ENCODE peak calls at places on chromosomes 13 and 19, in five cellular contexts. D, E, K, O and A are unnamed samples.

GRCh38 chr19:19595171-19595701 is 23.3 kb downstream of the PBX4 start:
- DNase-seq in E (no peak), O (no peak), K (peak), D (peak), A (no peak)

GRCh38 chr19:39765091-39766076 is 13.3 kb upstream of the LEUTX start:
- DNase-seq in K (peak), D (peak), E (no peak), O (peak), A (peak)

GRCh38 chr13:57633950-57634828 is 2.6 kb downstream of the PCDH17 start:
- DNase-seq in K (no peak), E (no peak), O (no peak), D (no peak), A (no peak)

GRCh38 chr13:81012031-81012430 is 671.1 kb upstream of the SPRY2 start:
- DNase-seq in K (no peak), D (no peak), O (no peak), E (no peak), A (no peak)

GRCh38 chr13:29369060-29369743 is 226.3 kb downstream of the SLC7A1 start:
- DNase-seq in K (peak), D (no peak), O (peak), E (no peak), A (peak)

GRCh38 chr19:38728752-38729541 is 15.3 kb downstream of the CAPN12 start:
- DNase-seq in E (no peak), K (no peak), D (no peak), O (no peak), A (no peak)

GRCh38 chr13:44386932-44387556 is 13.4 kb downstream of the SERP2 start:
- DNase-seq in D (no peak), E (no peak), K (peak), O (no peak), A (no peak)

GRCh38 chr13:72290962-72291681 is 424.1 kb upstream of the DACH1 start:
- DNase-seq in E (no peak), D (no peak), O (peak), K (peak), A (peak)

GRCh38 chr19:40269216-40269940 is 15.8 kb downstream of the AKT2 start:
- DNase-seq in O (no peak), D (no peak), E (no peak), K (no peak), A (no peak)

GRCh38 chr19:49133621-49134454 is 14.5 kb downstream of the PPFIA3 start:
- DNase-seq in E (no peak), D (peak), O (no peak), K (peak), A (no peak)

GRCh38 chr19:38737921-38738731 is 6.1 kb downstream of the CAPN12 start:
- DNase-seq in E (no peak), D (no peak), K (no peak), O (no peak), A (no peak)

GRCh38 chr13:20911037-20911436 is 8.5 kb upstream of the XPO4 start:
- DNase-seq in O (no peak), E (no peak), D (no peak), K (no peak), A (no peak)

GRCh38 chr19:39502640-39503417 is 4.1 kb downstream of the DLL3 start:
- DNase-seq in E (no peak), O (no peak), K (peak), D (peak), A (no peak)

GRCh38 chr13:64675256-64675892 is 2554.8 kb downstream of the PCDH9 start:
- DNase-seq in O (peak), E (no peak), D (no peak), K (peak), A (peak)

GRCh38 chr13:42893346-42893745 is 98.7 kb downstream of the EPSTI1 start:
- DNase-seq in E (no peak), K (peak), O (no peak), D (no peak), A (peak)

GRCh38 chr19:40718774-40719391 is 2.0 kb downstream of the ITPKC start:
- DNase-seq in K (peak), E (peak), O (no peak), D (peak), A (no peak)

GRCh38 chr13:38582133-38582532 is 104.7 kb upstream of the FREM2 start:
- DNase-seq in E (no peak), K (peak), O (peak), D (no peak), A (no peak)

GRCh38 chr19:48480476-48481190 is 11.5 kb downstream of the CYTH2 start:
- DNase-seq in D (no peak), E (no peak), O (no peak), K (peak), A (no peak)

GRCh38 chr19:33587150-33587549 is 34.6 kb upstream of the CHST8 start:
- DNase-seq in K (no peak), O (no peak), E (no peak), D (no peak), A (no peak)

DNA sequence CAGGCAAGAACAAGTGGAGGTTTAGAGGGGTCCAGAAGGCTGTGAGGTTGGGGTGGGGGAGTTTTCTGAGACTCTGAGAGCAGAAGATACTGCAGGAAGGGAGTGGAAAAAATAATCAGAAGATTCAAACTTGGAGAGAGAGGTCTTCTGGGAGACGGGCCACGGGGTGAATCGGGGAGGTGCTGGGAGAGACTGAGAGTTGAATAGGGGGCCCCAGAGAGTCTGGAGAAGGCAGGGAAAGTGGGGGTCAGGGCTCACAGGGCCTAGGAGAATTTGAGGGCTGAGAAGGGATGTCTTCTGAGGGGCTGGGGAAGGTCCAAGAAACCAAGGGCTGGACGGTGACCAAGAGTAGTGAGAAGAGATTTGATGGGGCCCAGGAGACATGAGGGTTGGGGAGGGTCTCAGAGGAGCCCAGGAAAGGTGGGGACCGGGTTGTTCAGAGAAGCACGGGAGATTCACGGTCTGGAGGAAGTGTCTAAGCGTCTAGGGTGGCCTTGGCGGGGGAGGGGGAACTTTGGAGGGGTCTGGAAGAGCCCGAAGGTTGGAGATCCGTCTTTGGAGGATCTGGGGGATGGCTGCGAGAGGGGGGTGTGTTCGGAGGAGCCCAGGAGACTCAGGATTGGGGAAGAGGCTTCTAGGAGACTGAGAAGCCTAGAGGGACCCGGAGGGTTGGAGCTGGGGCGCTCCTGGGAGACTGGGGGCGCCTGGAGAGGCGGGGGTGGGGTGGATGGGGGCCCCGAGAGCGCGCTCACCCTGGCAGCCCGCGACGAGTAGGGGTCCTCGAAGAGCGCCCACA is 1.5 kb downstream of the KCNC3 start:
- DNase-seq in O (no peak), D (no peak), E (no peak), K (no peak), A (no peak)
- H3K4me3 ChIP-seq in O (no peak), D (no peak), E (peak), K (no peak), A (no peak)

DNA sequence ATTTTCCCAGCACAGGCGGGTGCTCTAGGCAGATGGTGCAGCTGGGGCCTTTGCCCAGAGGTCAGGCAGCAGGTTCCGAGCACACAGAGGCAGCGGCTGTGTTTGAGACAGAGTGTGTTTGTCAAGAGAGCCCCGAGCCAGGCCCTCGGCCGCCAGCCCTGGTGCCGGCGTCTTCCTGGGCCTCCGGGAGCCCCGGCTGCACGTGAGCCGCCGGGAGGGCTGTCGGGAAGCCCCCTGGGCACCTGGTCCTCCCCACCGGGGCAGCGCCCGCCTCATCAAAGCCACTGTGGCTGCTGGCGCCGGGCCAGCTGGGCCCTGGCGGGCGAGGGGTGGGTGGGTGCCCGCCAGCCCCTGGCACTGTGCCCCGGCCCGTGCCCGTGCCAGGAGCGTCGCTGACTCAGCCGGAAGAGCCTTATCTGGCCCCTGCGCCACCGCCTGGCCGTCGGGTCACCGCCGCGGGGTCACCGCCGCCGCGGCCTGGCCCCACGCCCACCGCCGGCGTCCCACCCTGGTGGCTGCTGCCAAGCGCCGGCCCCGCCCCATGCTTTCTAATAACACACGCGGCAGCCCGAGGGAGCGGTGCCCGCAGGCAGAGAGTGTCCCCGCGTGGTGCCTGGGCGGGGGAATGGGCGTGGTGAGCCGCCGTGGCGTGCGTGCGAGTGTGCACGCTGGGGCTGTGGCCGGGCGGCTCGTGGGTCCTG is 14.9 kb downstream of the ARID3A start:
- DNase-seq in D (peak), E (peak), O (no peak), K (peak), A (no peak)
- H3K4me3 ChIP-seq in D (no peak), E (peak), O (no peak), K (no peak), A (no peak)

GRCh38 chr13:46341112-46341711 is 45.8 kb downstream of the RUBCNL start:
- DNase-seq in O (peak), E (no peak), K (peak), D (no peak), A (peak)

GRCh38 chr13:46343279-46343949 is 43.6 kb downstream of the RUBCNL start:
- DNase-seq in K (no peak), E (no peak), D (no peak), O (no peak), A (no peak)

GRCh38 chr13:46339035-46339666 is 47.9 kb downstream of the RUBCNL start:
- DNase-seq in D (no peak), E (no peak), K (peak), O (peak), A (peak)

GRCh38 chr13:46342538-46342937 is 44.5 kb downstream of the RUBCNL start:
- DNase-seq in O (no peak), D (no peak), K (no peak), E (no peak), A (no peak)

GRCh38 chr13:46340631-46341111 is 46.4 kb downstream of the RUBCNL start:
- DNase-seq in D (no peak), E (no peak), K (no peak), O (no peak), A (no peak)
- H3K4me3 ChIP-seq in D (no peak), E (no peak), K (no peak), O (no peak), A (no peak)

GRCh38 chr19:35291916-35292315 is at the start of gene MAG:
- DNase-seq in K (no peak), E (no peak), O (no peak), D (no peak), A (no peak)

GRCh38 chr19:35292986-35293732 is 1.2 kb downstream of the MAG start:
- DNase-seq in D (no peak), O (no peak), K (no peak), E (no peak), A (no peak)

GRCh38 chr19:35292421-35292820 is 460 bp downstream of the MAG start:
- DNase-seq in O (no peak), K (no peak), D (no peak), E (no peak), A (no peak)

GRCh38 chr19:35290381-35291135 is 1.4 kb upstream of the MAG start:
- DNase-seq in K (no peak), O (no peak), E (no peak), D (no peak), A (no peak)

DNA sequence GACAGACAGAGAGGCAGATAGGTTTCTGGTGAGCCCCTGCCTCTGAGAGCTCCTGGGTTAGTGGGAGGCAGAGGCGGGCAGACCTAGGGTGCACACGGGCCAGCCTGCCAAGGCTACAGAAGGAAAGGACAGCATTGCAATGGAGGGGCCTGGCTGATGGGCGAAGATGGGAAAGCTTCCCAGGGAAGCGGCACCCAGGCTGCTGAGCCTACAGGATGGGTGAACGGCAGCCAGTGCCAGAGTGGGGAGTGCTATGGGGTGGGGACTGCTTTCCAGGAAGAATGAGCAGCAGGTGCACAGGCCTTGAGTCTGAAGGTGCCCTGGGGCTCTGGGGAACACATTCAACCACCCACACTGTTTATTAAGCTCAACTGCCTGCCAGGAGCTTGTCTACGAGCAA is 702 bp upstream of the MAG start:
- DNase-seq in K (no peak), O (no peak), E (no peak), D (no peak), A (no peak)
- H3K4me3 ChIP-seq in K (no peak), O (no peak), E (peak), D (no peak), A (no peak)

GRCh38 chr19:12722566-12723382 is 958 bp downstream of the TNPO2 start:
- DNase-seq in K (peak), D (peak), O (peak), E (peak), A (peak)

GRCh38 chr19:12720851-12721655 is 2.7 kb downstream of the TNPO2 start:
- DNase-seq in K (peak), E (no peak), D (no peak), O (no peak), A (no peak)

GRCh38 chr19:12723383-12723642 is 419 bp downstream of the TNPO2 start:
- DNase-seq in K (peak), O (no peak), D (no peak), E (no peak), A (no peak)

GRCh38 chr19:12721656-12722565 is 1.8 kb downstream of the TNPO2 start:
- DNase-seq in E (no peak), O (no peak), D (peak), K (peak), A (peak)

DNA sequence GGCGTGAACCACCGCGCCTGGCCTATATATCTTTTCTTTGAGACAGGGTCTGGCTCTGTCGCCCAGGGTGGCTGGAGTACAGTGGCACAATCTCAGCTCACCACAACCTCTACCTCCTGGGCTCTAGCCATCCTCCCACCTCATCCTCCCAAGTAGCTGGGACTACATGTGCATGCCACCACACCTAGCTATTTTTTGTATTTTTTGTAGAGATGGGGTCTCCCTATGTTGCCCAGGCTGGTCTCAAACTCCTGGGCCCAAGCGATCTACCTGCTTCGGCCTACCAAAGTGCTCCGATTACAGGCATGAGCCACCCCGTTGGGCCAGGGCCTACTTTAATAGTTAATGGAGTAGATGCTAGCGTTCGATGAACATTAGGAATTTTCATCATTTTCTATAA is 3.4 kb downstream of the TNPO2 start:
- DNase-seq in K (no peak), O (no peak), E (no peak), D (no peak), A (no peak)
- H3K4me3 ChIP-seq in K (peak), O (peak), E (peak), D (no peak), A (peak)

DNA sequence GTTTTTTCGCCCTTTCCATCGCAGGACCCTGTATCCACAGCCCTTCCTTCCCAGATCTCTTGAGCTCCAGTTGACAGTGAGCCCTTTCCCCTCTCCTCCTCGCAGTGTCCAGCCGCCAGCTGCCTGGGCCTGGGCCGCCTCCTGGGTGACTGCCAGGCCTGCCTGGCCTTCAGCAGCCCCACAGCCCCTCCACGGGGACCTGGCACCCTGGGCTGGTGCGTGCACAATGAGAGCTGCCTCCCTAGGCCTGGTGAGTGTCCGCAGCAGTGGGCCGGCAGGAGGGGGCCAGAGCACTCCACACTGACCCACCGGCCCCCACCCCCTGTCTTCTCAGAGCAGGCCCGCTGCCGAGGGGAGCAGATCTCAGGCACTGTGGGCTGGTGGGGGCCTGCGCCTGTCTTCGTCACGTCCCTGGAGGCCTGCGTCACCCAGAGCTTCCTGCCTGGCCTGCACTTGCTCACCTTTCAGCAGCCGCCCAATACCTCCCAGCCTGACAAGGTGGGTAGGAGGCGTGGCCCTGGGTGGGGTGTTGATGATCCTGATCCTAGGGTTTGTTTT is 19.0 kb downstream of the MEGF8 start:
- DNase-seq in E (no peak), D (no peak), O (no peak), K (no peak), A (no peak)
- H3K4me3 ChIP-seq in E (no peak), D (no peak), O (no peak), K (no peak), A (no peak)

GRCh38 chr13:23866420-23867026 is 22.7 kb downstream of the MIPEP start:
- DNase-seq in O (no peak), K (no peak), D (no peak), E (no peak), A (no peak)
- H3K4me3 ChIP-seq in O (no peak), K (no peak), D (no peak), E (no peak), A (no peak)

GRCh38 chr19:13865243-13865577 is 11.7 kb upstream of the NANOS3 start:
- DNase-seq in K (no peak), D (no peak), O (no peak), E (no peak), A (no peak)
- H3K4me3 ChIP-seq in K (peak), D (peak), O (peak), E (peak), A (peak)

GRCh38 chr13:113939905-113940339 is 34.0 kb downstream of the C13orf46 start:
- DNase-seq in K (no peak), O (no peak), D (no peak), E (no peak), A (no peak)

GRCh38 chr13:113937497-113938140 is 36.3 kb downstream of the C13orf46 start:
- DNase-seq in O (no peak), D (no peak), K (no peak), E (no peak), A (no peak)

GRCh38 chr13:113939129-113939904 is 34.6 kb downstream of the C13orf46 start:
- DNase-seq in E (no peak), D (no peak), K (no peak), O (no peak), A (no peak)

GRCh38 chr13:113938246-113938645 is 35.6 kb downstream of the C13orf46 start:
- DNase-seq in O (no peak), E (no peak), D (no peak), K (no peak), A (no peak)

GRCh38 chr13:113938716-113939115 is 35.2 kb downstream of the C13orf46 start:
- DNase-seq in K (no peak), D (no peak), E (no peak), O (no peak), A (no peak)
- H3K4me3 ChIP-seq in K (no peak), D (no peak), E (no peak), O (no peak), A (no peak)

GRCh38 chr19:1568320-1569019 is at the start of gene MEX3D:
- DNase-seq in O (no peak), D (peak), K (peak), E (peak), A (no peak)
- H3K4me3 ChIP-seq in O (peak), D (peak), K (peak), E (peak), A (peak)